ENCODE peak calls at places on chromosomes 11 and 22, in six cellular contexts. I is tibial nerve, D is A549, Y is uterus, P is Peyer's patch, T is transverse colon. Q is an unnamed sample.

GRCh38 chr11:2529636-2530035 is 84.8 kb downstream of the KCNQ1 start:
- DNase-seq in D (no peak), P (no peak), Y (peak; percentile 12), T (peak; percentile 6), I (no peak), Q (no peak)

GRCh38 chr11:120181446-120181992 is 29.3 kb upstream of the OAF start:
- DNase-seq in Y (peak; percentile 13), P (no peak), D (no peak), T (no peak), I (peak; percentile 4), Q (no peak)

GRCh38 chr11:103978588-103979580 is 57.6 kb upstream of the DDI1 start:
- DNase-seq in P (no peak), T (no peak), Y (no peak), D (no peak), I (no peak), Q (no peak)

GRCh38 chr11:23866641-23867040 is 630.2 kb upstream of the LUZP2 start:
- DNase-seq in I (no peak), P (no peak), T (no peak), Y (no peak), D (no peak), Q (no peak)

GRCh38 chr22:25085930-25086901 is 113.4 kb upstream of the CRYBB3 start:
- DNase-seq in P (no peak), D (no peak), I (peak; percentile 31), T (no peak), Y (peak; percentile 43), Q (no peak)

GRCh38 chr22:46078241-46079092 is 71.9 kb upstream of the PPARA start:
- DNase-seq in P (no peak), D (no peak), I (no peak), Y (peak; percentile 85), T (peak; percentile 32), Q (no peak)

GRCh38 chr22:44186121-44186510 is 5.4 kb downstream of the PARVG start:
- DNase-seq in P (no peak), T (no peak), Y (no peak), D (no peak), I (no peak), Q (no peak)

GRCh38 chr11:117314840-117315239 is 1.2 kb downstream of the BACE1 start:
- DNase-seq in P (no peak), I (no peak), Y (no peak), T (no peak), D (no peak), Q (no peak)

GRCh38 chr22:26323013-26323412 is 106.0 kb upstream of the ASPHD2 start:
- DNase-seq in P (no peak), T (no peak), Y (no peak), I (no peak), D (no peak), Q (no peak)

GRCh38 chr11:70873736-70874412 is 378.5 kb downstream of the SHANK2 start:
- DNase-seq in D (no peak), Y (no peak), T (no peak), I (no peak), P (no peak), Q (no peak)
- TF ChIP-seq POLR2A in D (no peak), Y (no peak), T (no peak), I (no peak), P (no peak), Q (no peak)

DNA sequence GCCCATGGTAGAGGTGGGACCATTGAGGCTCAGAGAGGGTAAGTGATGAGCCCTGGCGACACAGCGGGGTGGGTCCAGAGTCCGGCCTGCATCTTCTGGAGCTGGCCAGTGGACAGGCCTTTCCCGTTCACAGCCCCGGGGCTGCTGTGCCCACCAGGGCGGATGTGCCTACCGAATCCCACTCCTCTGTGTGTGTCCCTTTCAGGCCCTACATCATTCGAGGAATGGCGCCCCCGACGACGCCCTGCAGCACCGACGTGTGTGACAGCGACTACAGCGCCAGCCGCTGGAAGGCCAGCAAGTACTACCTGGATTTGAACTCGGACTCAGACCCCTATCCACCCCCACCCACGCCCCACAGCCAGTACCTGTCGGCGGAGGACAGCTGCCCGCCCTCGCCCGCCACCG is 11.9 kb upstream of the PPP6R3 start:
- DNase-seq in P (no peak), T (no peak), D (no peak), I (no peak), Y (no peak), Q (no peak)
- H3K27ac ChIP-seq in P (no peak overlapping the region), T (no peak overlapping the region), D (no peak overlapping the region), I (no peak overlapping the region), Y (no peak overlapping the region), Q (no peak overlapping the region)

GRCh38 chr11:118924591-118925585 is 838 bp downstream of the BCL9L start:
- DNase-seq in I (no peak), P (peak; percentile 61), Y (peak; percentile 61), T (peak; percentile 64), D (no peak), Q (no peak)
- H3K4me1 ChIP-seq in I (peaks cover under 1% of the 10 kb centered on the region), P (peaks cover 57% of the 10 kb centered on the region), Y (peaks cover 5% of the 10 kb centered on the region), T (peaks cover 65% of the 10 kb centered on the region), D (peaks cover 23% of the 10 kb centered on the region), Q (peaks cover 60% of the 10 kb centered on the region)

GRCh38 chr11:96309643-96310017 is 33.4 kb downstream of the MAML2 start:
- DNase-seq in Y (no peak), P (no peak), T (no peak), D (no peak), I (no peak), Q (no peak)

GRCh38 chr11:96309001-96309642 is 33.9 kb downstream of the MAML2 start:
- DNase-seq in Y (no peak), I (no peak), D (no peak), P (no peak), T (no peak), Q (no peak)

GRCh38 chr11:96307748-96308133 is 35.3 kb downstream of the MAML2 start:
- DNase-seq in P (no peak), Y (no peak), D (peak; percentile 38), I (no peak), T (no peak), Q (no peak)

GRCh38 chr11:96306600-96306932 is 36.4 kb downstream of the MAML2 start:
- DNase-seq in I (no peak), D (no peak), Y (no peak), T (no peak), P (no peak), Q (no peak)

DNA sequence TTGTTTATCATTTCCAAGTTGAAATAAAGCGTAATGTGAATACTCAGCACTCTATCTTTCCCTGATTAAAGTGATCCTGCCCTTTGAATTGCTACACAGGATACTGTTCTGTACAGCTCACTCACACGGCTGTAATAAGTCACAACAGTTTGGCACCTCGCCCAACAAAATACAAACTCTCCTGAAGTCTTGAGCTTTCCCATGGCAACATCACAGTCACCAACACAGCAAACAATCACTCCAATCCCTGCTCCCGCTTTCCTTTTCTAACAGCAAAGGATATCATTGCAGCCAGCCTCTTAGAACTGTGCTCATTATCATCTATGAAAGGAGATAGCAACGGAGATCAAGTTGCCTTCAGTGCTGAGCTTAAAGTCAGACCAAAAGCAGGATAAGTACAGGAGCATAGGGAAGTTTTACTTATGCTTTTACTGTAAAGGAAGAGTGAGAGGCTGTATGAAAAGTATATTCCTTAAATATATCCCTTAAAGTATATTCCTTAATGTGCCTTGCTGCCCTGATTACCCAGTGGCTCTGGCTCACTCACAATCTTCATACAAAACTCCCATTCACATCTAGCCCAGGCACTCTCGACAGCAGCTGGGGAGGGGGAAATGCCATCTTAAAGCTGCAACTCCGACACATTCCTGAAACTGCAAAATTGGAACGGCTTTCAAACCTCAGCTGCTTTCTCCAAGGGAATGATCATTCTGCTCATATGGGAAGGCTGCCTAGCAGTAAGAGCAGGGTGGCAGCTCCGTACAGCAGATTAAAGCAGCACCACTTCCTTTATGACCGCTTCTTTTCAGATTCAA is 35.9 kb downstream of the MAML2 start:
- DNase-seq in I (peak; percentile 93), P (peak; percentile 35), Y (peak; percentile 86), T (peak; percentile 90), D (peak; percentile 67), Q (peak; percentile 48)
- TF ChIP-seq POLR2A in I (no peak), P (no peak), Y (no peak), T (peak; percentile 51), D (no peak), Q (no peak)

GRCh38 chr11:75567971-75568370 is 5.9 kb downstream of the SERPINH1 start:
- DNase-seq in T (no peak), Y (no peak), D (no peak), I (no peak), P (no peak), Q (no peak)

GRCh38 chr11:75565221-75565814 is 3.3 kb downstream of the SERPINH1 start:
- DNase-seq in D (no peak), Y (peak; percentile 74), I (peak; percentile 55), P (no peak), T (peak; percentile 47), Q (no peak)

GRCh38 chr11:75563978-75564552 is 2.0 kb downstream of the SERPINH1 start:
- DNase-seq in T (peak; percentile 44), D (no peak), Y (peak; percentile 82), I (peak; percentile 39), P (no peak), Q (no peak)

GRCh38 chr11:75566763-75567279 is 4.8 kb downstream of the SERPINH1 start:
- DNase-seq in P (no peak), I (no peak), T (no peak), D (no peak), Y (no peak), Q (no peak)

GRCh38 chr11:75565916-75566762 is 4.1 kb downstream of the SERPINH1 start:
- DNase-seq in T (no peak), D (no peak), I (no peak), Y (no peak), P (no peak), Q (no peak)
- H3K27ac ChIP-seq in T (peak overlapping the region; percentile 98), D (peak overlapping the region; percentile 97), I (peak overlapping the region; percentile 97), Y (peak overlapping the region; percentile 99), P (peak overlapping the region; percentile 97), Q (peak overlapping the region; percentile 95)